ENCODE peak calls at places on chromosomes 11 and 22, in five cellular contexts. O, J, K, I and C are unnamed samples.

GRCh38 chr11:105719073-105719846 is 109.4 kb downstream of the GRIA4 start:
- DNase-seq in O (peak; percentile 99), J (no peak), K (no peak), I (no peak), C (peak; percentile 17)

GRCh38 chr11:94939346-94939745 is 34.0 kb downstream of the CWC15 start:
- DNase-seq in O (no peak), J (no peak), K (no peak), I (no peak), C (no peak)

GRCh38 chr11:35418847-35419712 is at the start of gene SLC1A2:
- DNase-seq in O (no peak), J (peak; percentile 36), K (no peak), I (no peak), C (peak; percentile 13)

GRCh38 chr22:19700790-19701419 is 13.4 kb upstream of the SEPTIN5 start:
- DNase-seq in O (no peak), J (no peak), K (no peak), I (no peak), C (no peak)

GRCh38 chr11:115776916-115777315 is 272.7 kb upstream of the CADM1 start:
- DNase-seq in O (no peak), J (no peak), K (no peak), I (no peak), C (no peak)

GRCh38 chr11:77660947-77661346 is 23.4 kb upstream of the CLNS1A start:
- DNase-seq in O (no peak), J (no peak), K (no peak), I (no peak), C (no peak)

GRCh38 chr11:14499178-14499559 is 442 bp downstream of the COPB1 start:
- DNase-seq in O (peak; percentile 7), J (peak; percentile 9), K (peak; percentile 55), I (peak; percentile 28), C (peak; percentile 14)

GRCh38 chr11:46673713-46674462 is 26.5 kb downstream of the ARHGAP1 start:
- DNase-seq in O (no peak), J (no peak), K (no peak), I (no peak), C (no peak)

GRCh38 chr11:127392575-127392974 is 392.0 kb upstream of the KIRREL3 start:
- DNase-seq in O (no peak), J (no peak), K (no peak), I (no peak), C (no peak)

GRCh38 chr11:125663910-125664309 is 16.7 kb downstream of the ACRV1 start:
- DNase-seq in O (no peak), J (no peak), K (no peak), I (no peak), C (no peak)

GRCh38 chr22:40932396-40932795 is 18.8 kb upstream of the RBX1 start:
- DNase-seq in O (no peak), J (no peak), K (no peak), I (no peak), C (no peak)

GRCh38 chr11:118341749-118342489 is 586 bp downstream of the CD3D start:
- DNase-seq in O (no peak), J (no peak), K (no peak), I (no peak), C (no peak)

GRCh38 chr11:27485930-27486773 is 13.6 kb upstream of the LGR4 start:
- DNase-seq in O (peak; percentile 85), J (peak; percentile 58), K (peak; percentile 74), I (no peak), C (peak; percentile 81)

GRCh38 chr11:100546714-100547113 is 140.4 kb upstream of the ARHGAP42 start:
- DNase-seq in O (peak; percentile 95), J (no peak), K (peak; percentile 23), I (no peak), C (peak; percentile 71)

DNA sequence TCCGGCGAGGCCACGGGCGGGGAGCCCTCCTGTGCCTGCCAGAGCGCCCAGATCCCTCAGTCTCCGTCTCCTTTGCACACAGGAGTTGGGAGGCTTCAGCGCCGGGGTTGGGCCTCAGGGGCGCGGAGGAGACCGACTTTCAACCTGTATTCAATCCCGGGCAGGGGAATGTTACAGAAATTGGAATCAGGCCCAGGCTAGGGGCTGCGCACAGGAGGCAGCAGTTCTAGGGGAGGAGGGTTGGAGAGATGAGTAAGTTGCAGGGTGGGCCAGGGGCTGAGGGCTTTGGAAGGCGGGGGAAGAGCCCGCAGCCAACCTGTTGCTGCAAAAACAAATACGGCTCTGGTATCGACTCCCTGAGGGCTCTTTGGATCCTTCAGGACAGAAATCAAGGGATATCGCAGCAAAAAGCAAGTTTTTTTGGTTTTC is 651 bp upstream of the KCNA4 start:
- DNase-seq in O (no peak), J (no peak), K (no peak), I (no peak), C (no peak)
- H3K4me3 ChIP-seq in O (no peak overlapping the region), J (no peak overlapping the region), K (no peak overlapping the region), I (no peak overlapping the region), C (peak overlapping the region; percentile 52)

GRCh38 chr11:69557266-69557665 is 75.8 kb downstream of the LINC01488 start:
- DNase-seq in O (no peak), J (no peak), K (no peak), I (no peak), C (no peak)
- TF ChIP-seq CTCF in O (no peak), J (no peak), K (no peak), I (no peak), C (no peak)

DNA sequence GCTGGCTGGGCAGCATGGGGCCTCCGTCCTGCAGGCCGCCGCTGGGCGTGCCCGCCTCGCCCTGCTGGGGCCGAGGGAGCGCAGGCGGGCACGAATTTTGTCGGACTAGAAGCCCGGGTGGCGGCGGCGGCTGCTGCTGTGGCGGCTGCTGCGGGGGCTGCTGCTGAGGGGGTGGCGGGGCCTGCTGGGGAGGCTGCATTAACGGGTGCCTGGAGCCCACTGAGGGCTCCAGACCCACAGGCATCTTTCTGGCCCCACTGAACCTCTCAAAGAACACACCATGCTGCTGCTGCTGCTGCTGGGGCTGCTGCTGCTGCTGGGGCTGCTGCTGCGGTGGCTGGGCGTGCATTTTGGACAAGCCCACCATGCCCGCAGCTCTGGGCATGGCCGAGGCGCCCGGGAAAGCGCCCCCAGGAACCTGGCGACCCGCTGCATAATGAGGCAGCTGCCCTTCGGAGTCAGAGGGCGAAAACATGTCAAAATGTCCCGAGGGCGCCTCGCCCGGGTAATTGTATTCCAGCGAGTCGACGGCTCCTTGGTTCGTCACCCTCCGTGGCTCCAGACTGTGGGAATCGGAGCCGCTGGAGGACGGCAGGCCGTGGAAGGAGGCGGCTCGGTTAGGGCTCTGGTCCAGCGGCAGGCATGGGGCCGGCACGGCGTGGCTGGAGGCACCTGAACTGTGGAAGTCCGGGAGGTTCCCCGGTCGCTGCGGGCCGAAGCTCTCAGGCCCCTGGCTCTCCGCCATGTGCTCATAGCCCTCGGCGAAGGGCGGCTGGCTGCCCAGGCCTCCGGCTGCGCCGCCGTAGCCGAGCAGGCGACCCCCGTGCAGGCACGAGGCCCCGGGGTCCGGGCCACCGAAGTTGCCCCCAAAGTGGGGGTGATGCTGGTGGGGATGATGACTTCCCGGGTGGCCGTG is 2.0 kb downstream of the MN1 start:
- DNase-seq in O (peak; percentile 22), J (no peak), K (no peak), I (no peak), C (peak; percentile 29)
- H3K4me3 ChIP-seq in O (peak overlapping the region; percentile 70), J (peak overlapping the region; percentile 81), K (peak overlapping the region; percentile 77), I (peak overlapping the region; percentile 75), C (peak overlapping the region; percentile 73)

DNA sequence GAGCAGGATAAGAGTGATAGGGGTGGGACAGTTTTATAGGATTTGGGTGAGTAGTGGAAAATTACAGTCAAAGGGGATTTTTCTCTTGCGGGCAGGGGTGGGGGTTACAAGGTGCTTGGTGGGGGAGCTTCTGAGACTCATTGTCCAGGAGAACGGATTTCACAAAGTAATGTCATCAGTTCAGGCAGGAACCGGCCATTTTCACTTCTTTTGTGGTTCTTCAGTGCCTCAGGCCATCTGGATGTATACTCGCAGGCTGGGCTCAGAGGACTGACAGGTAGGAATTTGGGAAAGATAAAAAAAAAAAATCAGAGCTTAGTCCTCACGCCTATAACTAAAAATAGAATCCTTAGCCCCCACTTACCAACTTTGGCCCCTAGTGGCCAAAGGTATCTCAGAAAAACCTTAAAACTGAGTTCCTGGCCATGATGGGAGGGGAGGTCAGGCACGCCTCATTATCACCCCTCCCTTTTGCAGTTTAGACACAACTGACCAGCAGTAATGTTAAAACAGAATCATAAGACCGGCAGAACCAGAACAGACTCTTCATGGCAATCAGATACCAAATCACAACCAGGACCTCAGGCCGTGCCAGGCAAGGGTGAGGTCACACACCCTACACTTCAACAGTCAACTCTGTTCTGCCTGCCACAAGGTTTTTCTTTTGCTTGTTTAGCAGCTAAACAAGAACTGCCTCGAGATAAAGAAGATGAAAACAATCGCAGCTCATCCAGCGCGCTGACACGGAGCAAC is 8.9 kb upstream of the APOBEC3G start:
- DNase-seq in O (peak; percentile 65), J (no peak), K (no peak), I (no peak), C (no peak)
- TF ChIP-seq CTCF in O (no peak), J (no peak), K (no peak), I (no peak), C (no peak)

GRCh38 chr11:687751-688150 is 7.3 kb downstream of the DEAF1 start:
- DNase-seq in O (no peak), J (no peak), K (no peak), I (no peak), C (no peak)

GRCh38 chr11:688681-689080 is 6.3 kb downstream of the DEAF1 start:
- DNase-seq in O (no peak), J (no peak), K (no peak), I (no peak), C (no peak)

GRCh38 chr11:690738-691633 is 4.0 kb downstream of the DEAF1 start:
- DNase-seq in O (no peak), J (no peak), K (peak; percentile 66), I (no peak), C (peak; percentile 37)

GRCh38 chr11:689630-690029 is 5.4 kb downstream of the DEAF1 start:
- DNase-seq in O (no peak), J (no peak), K (no peak), I (no peak), C (no peak)

DNA sequence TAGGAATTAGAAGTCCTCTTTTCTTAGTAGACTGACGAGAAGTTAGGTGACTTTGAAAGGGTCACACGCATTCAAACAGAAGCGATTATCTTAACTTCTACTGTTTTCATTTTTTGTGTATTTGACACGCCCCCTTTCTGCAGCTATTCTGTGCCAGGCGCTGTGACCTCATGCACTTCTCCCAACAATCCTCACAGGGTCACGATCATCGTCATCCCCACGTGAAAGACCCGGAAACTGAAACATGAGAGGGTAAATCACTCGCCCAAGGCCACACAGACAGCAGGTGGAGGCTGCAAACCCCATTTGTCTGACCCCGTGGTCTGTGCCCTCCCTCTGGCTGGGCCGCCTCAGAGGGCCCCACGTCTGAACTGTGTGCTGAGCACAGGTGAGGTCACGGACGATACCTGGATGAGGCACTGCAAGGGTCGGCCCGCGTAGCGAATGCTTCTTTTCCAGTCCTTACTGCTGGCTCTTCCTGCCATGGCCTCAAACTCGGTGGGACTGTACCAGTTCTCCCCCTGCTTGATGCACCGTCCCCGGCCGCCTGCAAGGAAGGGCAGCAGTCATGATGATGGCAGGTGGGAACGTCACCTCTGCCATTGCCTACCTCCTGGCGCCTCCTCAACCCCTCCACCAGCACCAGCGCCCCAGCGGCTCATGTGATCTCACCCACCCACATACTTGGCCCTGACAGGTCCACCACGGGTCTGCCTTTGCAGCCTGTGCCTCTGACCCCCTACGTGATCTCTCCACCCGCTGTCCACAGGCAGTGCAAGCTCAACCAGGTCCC is 8.4 kb downstream of the DEAF1 start:
- DNase-seq in O (no peak), J (no peak), K (no peak), I (no peak), C (no peak)
- H3K4me3 ChIP-seq in O (no peak overlapping the region), J (no peak overlapping the region), K (no peak overlapping the region), I (no peak overlapping the region), C (no peak overlapping the region)